ENCODE peak calls at places on chromosomes 16 and 17, in nine cellular contexts. Q is AG04450; T is activated gamma-delta T cell treated with Interleukin-2 at 50 U/mL for 16 hours; G is anterior cingulate cortex; F is IMR-90; J is cardiac muscle cell; Y is skeletal muscle cell; E is activated T-cell treated with anti-CD3 and anti-CD28 coated beads, Interleukin-2, amount 50 U/mL, for 72 hours; W is fibroblast of mammary gland. D is an unnamed sample.

GRCh38 chr16:23757116-23757515 is 2.3 kb downstream of the CHP2 start:
- DNase-seq in J (no peak), F (no peak), T (no peak), E (no peak), Y (no peak), W (no peak), Q (no peak), G (no peak), D (no peak)

GRCh38 chr17:47239663-47240374 is 13.8 kb upstream of the ITGB3 start:
- DNase-seq in G (peak; percentile 35), Y (peak; percentile 96), Q (peak; percentile 83), T (no peak), J (peak; percentile 98), E (no peak), W (peak; percentile 99), F (peak; percentile 98), D (no peak)

GRCh38 chr17:50681260-50682200 is 26.2 kb downstream of the ANKRD40 start:
- DNase-seq in Q (peak; percentile 55), G (peak; percentile 19), E (no peak), F (peak; percentile 82), T (no peak), J (peak; percentile 87), W (peak; percentile 81), Y (peak; percentile 48), D (peak; percentile 42)

GRCh38 chr17:56973520-56973919 is 4.4 kb upstream of the SCPEP1 start:
- DNase-seq in E (no peak), G (no peak), T (no peak), F (peak; percentile 59), Q (no peak), Y (no peak), W (peak; percentile 90), J (no peak), D (no peak)

GRCh38 chr16:46662123-46662522 is 26.9 kb downstream of the VPS35 start:
- DNase-seq in J (no peak), F (no peak), G (no peak), T (no peak), Y (no peak), W (no peak), E (no peak), Q (no peak), D (no peak)

GRCh38 chr16:88650749-88651275 is at the start of gene CYBA:
- DNase-seq in G (peak; percentile 20), F (peak; percentile 22), Y (no peak), T (peak; percentile 79), E (peak; percentile 93), Q (no peak), J (peak; percentile 71), W (peak; percentile 33), D (peak; percentile 98)

GRCh38 chr17:45233423-45233924 is 11.8 kb downstream of the FMNL1 start:
- DNase-seq in E (no peak), Y (no peak), W (no peak), T (no peak), J (no peak), G (no peak), Q (no peak), F (no peak), D (no peak)

GRCh38 chr16:73176577-73177013 is 128.7 kb upstream of the ZFHX3 start:
- DNase-seq in G (no peak), Q (peak; percentile 70), J (peak; percentile 92), Y (peak; percentile 94), E (no peak), W (peak; percentile 92), T (no peak), F (peak; percentile 94), D (no peak)

GRCh38 chr16:12089492-12090161 is 113.1 kb downstream of the SNX29 start:
- DNase-seq in Q (peak; percentile 30), Y (peak; percentile 47), J (peak; percentile 74), E (peak; percentile 49), F (peak; percentile 81), W (peak; percentile 71), G (no peak), T (peak; percentile 36), D (peak; percentile 64)

GRCh38 chr17:2380225-2380922 is 20.5 kb downstream of the MNT start:
- DNase-seq in E (no peak), Q (no peak), G (no peak), Y (no peak), J (no peak), W (no peak), T (no peak), F (no peak), D (no peak)

GRCh38 chr16:81443688-81444447 is 740 bp upstream of the CMIP start:
- DNase-seq in W (no peak), F (no peak), Q (no peak), Y (no peak), G (no peak), T (peak; percentile 26), J (no peak), E (no peak), D (no peak)

GRCh38 chr16:1997591-1998359 is 8.0 kb downstream of the SYNGR3 start:
- DNase-seq in W (peak; percentile 27), E (no peak), J (no peak), T (no peak), F (peak; percentile 75), Y (no peak), G (no peak), Q (no peak), D (no peak)

GRCh38 chr16:83338941-83339340 is 468.8 kb upstream of the HSBP1 start:
- DNase-seq in G (no peak), Y (no peak), J (peak; percentile 37), Q (no peak), F (peak; percentile 37), T (no peak), W (peak; percentile 19), E (no peak), D (no peak)

GRCh38 chr17:48564200-48565023 is 13.7 kb downstream of the HOXB4 start:
- DNase-seq in F (no peak), E (no peak), Y (no peak), G (no peak), T (no peak), J (peak; percentile 43), Q (no peak), W (no peak), D (no peak)

GRCh38 chr17:49748223-49748622 is 15.7 kb downstream of the FAM117A start:
- DNase-seq in W (no peak), J (no peak), F (no peak), Q (no peak), G (no peak), T (peak; percentile 29), E (no peak), Y (no peak), D (no peak)

GRCh38 chr17:69533481-69534234 is 119.2 kb downstream of the MAP2K6 start:
- DNase-seq in G (no peak), Y (no peak), E (no peak), Q (no peak), W (no peak), T (no peak), J (no peak), F (no peak), D (no peak)

GRCh38 chr17:56629450-56630187 is 36.1 kb downstream of the NOG start:
- DNase-seq in W (peak; percentile 18), Y (no peak), T (no peak), F (peak; percentile 37), Q (peak; percentile 7), G (no peak), J (peak; percentile 11), E (no peak), D (no peak)

D was measured in GM13976.